ENCODE peak calls at places on chromosome 3, in seven cellular contexts. U is IMR-90, J is heart left ventricle, Y is adrenal gland, P is Peyer's patch, K is HepG2, W is testis. Q is an unnamed sample.

GRCh38 chr3:183401678-183402077 is 26.7 kb downstream of the MCF2L2 start:
- DNase-seq in U (no peak), J (no peak), Y (no peak), P (no peak), K (no peak), W (no peak), Q (no peak)

GRCh38 chr3:126922466-126922865 is 60.4 kb upstream of the PLXNA1 start:
- DNase-seq in U (no peak), J (no peak), Y (no peak), P (no peak), K (no peak), W (no peak), Q (no peak)

GRCh38 chr3:18808423-18808822 is 339.9 kb upstream of the KCNH8 start:
- DNase-seq in U (no peak), J (no peak), Y (no peak), P (no peak), K (no peak), W (no peak), Q (no peak)

GRCh38 chr3:122975163-122975923 is 52.2 kb downstream of the SEMA5B start:
- DNase-seq in U (peak; percentile 55), J (peak; percentile 45), Y (no peak), P (no peak), K (no peak), W (peak; percentile 41), Q (peak; percentile 44)

GRCh38 chr3:17025594-17026139 is 140.9 kb downstream of the PLCL2 start:
- DNase-seq in U (no peak), J (no peak), Y (no peak), P (no peak), K (no peak), W (no peak), Q (no peak)

GRCh38 chr3:120928991-120929390 is 21.0 kb downstream of the STXBP5L start:
- DNase-seq in U (no peak), J (no peak), Y (no peak), P (no peak), K (no peak), W (no peak), Q (no peak)

GRCh38 chr3:153679711-153680110 is 441.5 kb upstream of the ARHGEF26 start:
- DNase-seq in U (no peak), J (no peak), Y (no peak), P (no peak), K (no peak), W (no peak), Q (no peak)

GRCh38 chr3:100401674-100402036 is 316 bp downstream of the LNP1 start:
- DNase-seq in U (peak; percentile 56), J (peak; percentile 27), Y (peak; percentile 26), P (peak; percentile 62), K (no peak), W (peak; percentile 35), Q (peak; percentile 18)

GRCh38 chr3:127720985-127721384 is 48.2 kb downstream of the ABTB1 start:
- DNase-seq in U (no peak), J (no peak), Y (no peak), P (no peak), K (no peak), W (no peak), Q (no peak)

GRCh38 chr3:40681658-40682055 is 156.9 kb downstream of the ZNF621 start:
- DNase-seq in U (no peak), J (no peak), Y (no peak), P (no peak), K (no peak), W (no peak), Q (no peak)

GRCh38 chr3:119308355-119308754 is 14.2 kb downstream of the ARHGAP31 start:
- DNase-seq in U (peak; percentile 25), J (no peak), Y (no peak), P (no peak), K (no peak), W (no peak), Q (no peak)

GRCh38 chr3:157151151-157151550 is 8.8 kb downstream of the CCNL1 start:
- DNase-seq in U (no peak), J (no peak), Y (no peak), P (no peak), K (no peak), W (no peak), Q (no peak)
- TF ChIP-seq POLR2A in U (no peak), J (no peak), Y (no peak), P (no peak), K (no peak), W (no peak), Q (no peak)

DNA sequence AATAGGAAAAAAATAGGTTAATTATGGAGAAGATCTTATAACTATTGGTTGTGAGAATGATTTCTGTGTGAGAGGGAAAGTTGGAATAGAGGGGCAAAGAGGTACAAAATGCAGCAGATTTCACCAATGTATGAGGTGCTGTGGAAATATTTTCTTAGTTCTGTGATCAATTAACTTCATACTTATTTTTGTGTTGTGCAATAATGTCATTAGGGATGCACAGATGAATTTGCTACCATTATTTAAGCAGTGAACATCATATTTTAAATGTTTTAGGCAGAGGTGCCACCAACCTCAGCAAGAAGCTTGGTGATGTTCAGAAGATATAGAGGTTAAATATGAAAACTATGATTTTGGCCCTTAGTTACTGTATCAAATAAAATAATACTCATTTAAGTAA is 21.6 kb downstream of the MBNL1 start:
- DNase-seq in U (no peak), J (no peak), Y (no peak), P (no peak), K (no peak), W (no peak), Q (no peak)
- H3K27ac ChIP-seq in U (no peak overlapping the region), J (peak overlapping the region; percentile 52), Y (no peak overlapping the region), P (no peak overlapping the region), K (no peak overlapping the region), W (no peak overlapping the region), Q (no peak overlapping the region)

DNA sequence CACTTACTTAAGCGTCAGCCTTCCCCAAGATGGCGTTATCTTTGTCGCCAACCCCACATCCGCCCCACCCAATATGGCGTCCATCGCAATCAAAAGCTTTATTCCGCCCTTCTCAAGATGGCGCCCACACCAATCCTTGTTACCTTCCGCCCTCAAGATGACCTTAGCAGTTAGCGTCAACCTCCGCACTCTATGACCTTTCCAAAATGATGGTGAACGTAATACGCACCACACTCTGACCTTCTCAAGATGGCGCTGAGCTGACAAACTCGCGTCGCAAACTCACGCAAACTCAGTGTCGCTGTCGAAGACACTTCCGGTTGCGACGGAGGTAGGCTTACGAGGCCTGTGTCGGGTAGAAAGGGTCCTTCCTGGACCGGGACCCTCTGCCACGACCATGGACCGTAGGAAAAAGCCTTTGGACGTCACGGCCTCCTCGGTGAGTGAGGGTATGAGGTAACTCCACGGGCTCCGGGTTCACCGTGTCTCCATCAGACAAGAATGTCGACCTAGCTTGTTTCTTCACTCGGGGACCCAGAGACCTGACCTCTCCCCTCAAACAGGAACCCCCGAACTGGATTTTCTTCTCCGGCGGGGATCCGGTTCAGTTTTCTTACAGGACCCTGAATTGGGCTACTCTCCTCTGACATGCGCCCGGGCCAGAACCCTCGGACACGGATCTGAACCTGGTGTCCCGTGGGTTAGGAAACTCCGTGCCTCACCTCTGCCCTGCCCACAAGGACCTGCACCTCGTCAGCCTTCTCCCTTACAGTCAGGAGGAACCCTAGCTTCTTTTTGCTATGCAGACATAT is at the start of gene CCDC174:
- DNase-seq in U (peak; percentile 99), J (peak; percentile 94), Y (peak; percentile 95), P (peak; percentile 90), K (peak; percentile 99), W (peak; percentile 98), Q (peak; percentile 93)
- TF ChIP-seq POLR2A in U (peak; percentile 91), J (peak; percentile 74), Y (peak; percentile 85), P (peak; percentile 81), K (peak; percentile 98), W (peak; percentile 44), Q (peak; percentile 47)

GRCh38 chr3:13599887-13600450 is 51.0 kb downstream of the FBLN2 start:
- DNase-seq in U (no peak), J (peak; percentile 16), Y (no peak), P (no peak), K (no peak), W (no peak), Q (no peak)
- H3K27ac ChIP-seq in U (no peak overlapping the region), J (no peak overlapping the region), Y (no peak overlapping the region), P (no peak overlapping the region), K (no peak overlapping the region), W (no peak overlapping the region), Q (no peak overlapping the region)

GRCh38 chr3:139317660-139318430 is 26.0 kb upstream of the MRPS22 start:
- DNase-seq in U (no peak), J (no peak), Y (no peak), P (no peak), K (no peak), W (no peak), Q (no peak)
- TF ChIP-seq POLR2A in U (no peak), J (no peak), Y (no peak), P (no peak), K (no peak), W (no peak), Q (no peak)

GRCh38 chr3:177359601-177360357 is 162.5 kb upstream of the TBL1XR1 start:
- DNase-seq in U (peak; percentile 99), J (peak; percentile 97), Y (peak; percentile 96), P (peak; percentile 97), K (peak; percentile 98), W (peak; percentile 95), Q (peak; percentile 93)

GRCh38 chr3:177357352-177358084 is 160.2 kb upstream of the TBL1XR1 start:
- DNase-seq in U (peak; percentile 89), J (peak; percentile 30), Y (peak; percentile 61), P (peak; percentile 56), K (peak; percentile 88), W (no peak), Q (no peak)

GRCh38 chr3:177358968-177359600 is 161.8 kb upstream of the TBL1XR1 start:
- DNase-seq in U (no peak), J (peak; percentile 48), Y (peak; percentile 56), P (peak; percentile 83), K (no peak), W (peak; percentile 40), Q (peak; percentile 26)

GRCh38 chr3:177356113-177356512 is 158.8 kb upstream of the TBL1XR1 start:
- DNase-seq in U (no peak), J (no peak), Y (no peak), P (no peak), K (no peak), W (no peak), Q (no peak)

DNA sequence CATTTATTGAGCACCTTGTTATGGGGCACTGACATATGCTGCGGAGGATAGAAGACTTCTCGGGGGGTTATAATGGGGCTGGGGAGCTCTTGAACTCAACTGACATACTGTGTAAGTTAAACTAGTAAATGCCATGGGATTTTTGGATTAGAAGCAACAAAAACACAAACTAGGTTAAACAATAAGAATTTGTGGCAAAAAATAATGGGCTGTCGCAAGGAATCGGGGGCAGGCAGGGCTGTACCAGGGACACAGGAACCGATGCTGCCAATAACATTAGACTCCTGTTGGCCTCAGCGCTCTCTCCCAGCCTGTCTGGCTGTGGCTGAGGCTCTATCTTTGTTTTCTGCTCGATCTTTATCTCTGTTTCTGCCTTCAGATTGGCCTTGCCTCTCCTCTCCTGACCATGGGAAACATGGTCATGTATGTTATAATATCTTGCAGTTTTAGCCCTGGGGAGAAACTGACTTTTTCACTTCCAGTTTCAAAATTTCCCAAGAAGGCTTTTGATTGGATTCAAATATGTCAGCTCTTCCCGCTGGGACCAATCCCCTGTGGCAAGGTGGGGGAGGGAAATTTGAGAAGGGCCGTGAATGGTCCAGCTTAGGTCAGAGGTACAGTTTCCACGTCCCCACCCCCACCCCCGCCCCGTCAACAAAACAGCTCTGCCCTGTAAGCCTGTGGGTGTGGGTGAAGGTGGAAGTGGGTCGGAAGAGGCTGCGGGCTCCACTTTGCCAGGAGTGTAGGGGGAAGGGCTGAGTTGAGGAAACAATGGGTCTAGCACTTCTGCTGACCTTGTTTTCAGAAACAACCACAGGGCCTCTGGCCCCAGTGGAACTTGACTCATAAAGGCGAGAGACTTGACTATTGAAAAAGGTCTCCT is 161.0 kb upstream of the TBL1XR1 start:
- DNase-seq in U (peak; percentile 56), J (peak; percentile 77), Y (peak; percentile 82), P (peak; percentile 75), K (peak; percentile 97), W (peak; percentile 80), Q (peak; percentile 67)
- H3K27ac ChIP-seq in U (peak overlapping the region; percentile 59), J (peak overlapping the region; percentile 90), Y (peak overlapping the region; percentile 94), P (peak overlapping the region; percentile 94), K (peak overlapping the region; percentile 93), W (peak overlapping the region; percentile 78), Q (peak overlapping the region; percentile 92)

GRCh38 chr3:188950006-188950405 is 221.8 kb upstream of the TPRG1 start:
- DNase-seq in U (no peak), J (no peak), Y (no peak), P (no peak), K (no peak), W (no peak), Q (no peak)
- TF ChIP-seq POLR2A in U (no peak), J (no peak), Y (no peak), P (no peak), K (no peak), W (no peak), Q (no peak)

Q was measured in breast epithelium.